ENCODE peak calls at places on chromosomes 6 and 20, in seven cellular contexts. One of them, this sample, is unnamed.

GRCh38 chr6:135675862-135676261 is 175.6 kb upstream of the PDE7B start:
- DNase-seq in mesenchymal stem cell: peak; percentile 56
- DNase-seq in mesendoderm: peak; percentile 82
- DNase-seq in neuronal stem cell: peak; percentile 56
- DNase-seq in H1: no peak
- DNase-seq in trophoblast cell: peak; percentile 70
- DNase-seq in IMR-90: peak; percentile 41
- DNase-seq in this sample: peak; percentile 36

GRCh38 chr6:167583412-167583811 is 243.3 kb upstream of the AFDN start:
- DNase-seq in mesenchymal stem cell: no peak
- DNase-seq in mesendoderm: no peak
- DNase-seq in neuronal stem cell: no peak
- DNase-seq in H1: no peak
- DNase-seq in trophoblast cell: no peak
- DNase-seq in IMR-90: no peak
- DNase-seq in this sample: no peak

GRCh38 chr20:37914672-37915433 is 11.9 kb downstream of the VSTM2L start:
- DNase-seq in mesenchymal stem cell: peak; percentile 24
- DNase-seq in mesendoderm: peak; percentile 90
- DNase-seq in neuronal stem cell: peak; percentile 73
- DNase-seq in H1: peak; percentile 82
- DNase-seq in trophoblast cell: no peak
- DNase-seq in IMR-90: no peak
- DNase-seq in this sample: peak; percentile 81

GRCh38 chr6:12578751-12579150 is 137.8 kb upstream of the PHACTR1 start:
- DNase-seq in mesenchymal stem cell: no peak
- DNase-seq in mesendoderm: no peak
- DNase-seq in neuronal stem cell: no peak
- DNase-seq in H1: no peak
- DNase-seq in trophoblast cell: no peak
- DNase-seq in IMR-90: peak; percentile 74
- DNase-seq in this sample: no peak

GRCh38 chr20:58623579-58624473 is 27.3 kb upstream of the STX16 start:
- DNase-seq in mesenchymal stem cell: peak; percentile 96
- DNase-seq in mesendoderm: no peak
- DNase-seq in neuronal stem cell: no peak
- DNase-seq in H1: no peak
- DNase-seq in trophoblast cell: peak; percentile 87
- DNase-seq in IMR-90: peak; percentile 97
- DNase-seq in this sample: no peak

GRCh38 chr20:50799890-50800550 is 5.2 kb downstream of the BCAS4 start:
- DNase-seq in mesenchymal stem cell: no peak
- DNase-seq in mesendoderm: no peak
- DNase-seq in neuronal stem cell: no peak
- DNase-seq in H1: no peak
- DNase-seq in trophoblast cell: no peak
- DNase-seq in IMR-90: no peak
- DNase-seq in this sample: no peak

GRCh38 chr6:159728552-159728951 is 1.2 kb downstream of the WTAP start:
- DNase-seq in mesenchymal stem cell: peak; percentile 27
- DNase-seq in mesendoderm: peak; percentile 22
- DNase-seq in neuronal stem cell: no peak
- DNase-seq in H1: no peak
- DNase-seq in trophoblast cell: no peak
- DNase-seq in IMR-90: no peak
- DNase-seq in this sample: no peak

GRCh38 chr6:25088513-25088912 is 152.8 kb upstream of the RIPOR2 start:
- DNase-seq in mesenchymal stem cell: peak; percentile 79
- DNase-seq in mesendoderm: no peak
- DNase-seq in neuronal stem cell: no peak
- DNase-seq in H1: no peak
- DNase-seq in trophoblast cell: no peak
- DNase-seq in IMR-90: peak; percentile 28
- DNase-seq in this sample: no peak

GRCh38 chr6:29696147-29697129 is 15.5 kb upstream of the ZFP57 start:
- DNase-seq in mesenchymal stem cell: peak; percentile 1
- DNase-seq in mesendoderm: peak; percentile 57
- DNase-seq in neuronal stem cell: no peak
- DNase-seq in H1: peak; percentile 66
- DNase-seq in trophoblast cell: peak; percentile 65
- DNase-seq in IMR-90: no peak
- DNase-seq in this sample: peak; percentile 63

GRCh38 chr20:58883243-58883691 is 30.8 kb downstream of the GNAS start:
- DNase-seq in mesenchymal stem cell: no peak
- DNase-seq in mesendoderm: no peak
- DNase-seq in neuronal stem cell: peak; percentile 70
- DNase-seq in H1: no peak
- DNase-seq in trophoblast cell: no peak
- DNase-seq in IMR-90: no peak
- DNase-seq in this sample: peak; percentile 44

GRCh38 chr6:167404385-167405049 is 79.6 kb downstream of the TTLL2 start:
- DNase-seq in mesenchymal stem cell: no peak
- DNase-seq in mesendoderm: no peak
- DNase-seq in neuronal stem cell: no peak
- DNase-seq in H1: no peak
- DNase-seq in trophoblast cell: no peak
- DNase-seq in IMR-90: no peak
- DNase-seq in this sample: peak; percentile 14

GRCh38 chr6:5751525-5752252 is 255.0 kb downstream of the NRN1 start:
- DNase-seq in mesenchymal stem cell: peak; percentile 84
- DNase-seq in mesendoderm: peak; percentile 32
- DNase-seq in neuronal stem cell: no peak
- DNase-seq in H1: no peak
- DNase-seq in trophoblast cell: no peak
- DNase-seq in IMR-90: peak; percentile 23
- DNase-seq in this sample: no peak

GRCh38 chr6:152635949-152636674 is 1.1 kb downstream of the SYNE1 start:
- DNase-seq in mesenchymal stem cell: peak; percentile 18
- DNase-seq in mesendoderm: peak; percentile 57
- DNase-seq in neuronal stem cell: peak; percentile 18
- DNase-seq in H1: peak; percentile 59
- DNase-seq in trophoblast cell: no peak
- DNase-seq in IMR-90: peak; percentile 51
- DNase-seq in this sample: peak; percentile 48

GRCh38 chr6:112337209-112337638 is 9.9 kb upstream of the RFPL4B start:
- DNase-seq in mesenchymal stem cell: peak; percentile 81
- DNase-seq in mesendoderm: peak; percentile 83
- DNase-seq in neuronal stem cell: peak; percentile 59
- DNase-seq in H1: peak; percentile 50
- DNase-seq in trophoblast cell: peak; percentile 71
- DNase-seq in IMR-90: peak; percentile 83
- DNase-seq in this sample: peak; percentile 71

GRCh38 chr6:81808834-81809598 is 56.5 kb upstream of the TENT5A start:
- DNase-seq in mesenchymal stem cell: peak; percentile 7
- DNase-seq in mesendoderm: no peak
- DNase-seq in neuronal stem cell: no peak
- DNase-seq in H1: no peak
- DNase-seq in trophoblast cell: no peak
- DNase-seq in IMR-90: no peak
- DNase-seq in this sample: no peak

GRCh38 chr6:73515204-73516101 is 5.4 kb downstream of the EEF1A1 start:
- DNase-seq in mesenchymal stem cell: peak; percentile 89
- DNase-seq in mesendoderm: peak; percentile 85
- DNase-seq in neuronal stem cell: no peak
- DNase-seq in H1: no peak
- DNase-seq in trophoblast cell: peak; percentile 90
- DNase-seq in IMR-90: peak; percentile 88
- DNase-seq in this sample: peak; percentile 45

GRCh38 chr20:63627700-63628245 is 872 bp upstream of the GMEB2 start:
- DNase-seq in mesenchymal stem cell: no peak
- DNase-seq in mesendoderm: no peak
- DNase-seq in neuronal stem cell: no peak
- DNase-seq in H1: no peak
- DNase-seq in trophoblast cell: no peak
- DNase-seq in IMR-90: no peak
- DNase-seq in this sample: no peak

GRCh38 chr20:4370856-4371255 is 350.9 kb upstream of the PRND start:
- DNase-seq in mesenchymal stem cell: no peak
- DNase-seq in mesendoderm: no peak
- DNase-seq in neuronal stem cell: no peak
- DNase-seq in H1: no peak
- DNase-seq in trophoblast cell: no peak
- DNase-seq in IMR-90: no peak
- DNase-seq in this sample: no peak
- H3K23ac ChIP-seq in mesenchymal stem cell: no peak overlapping the region
- H3K23ac ChIP-seq in mesendoderm: no peak overlapping the region
- H3K23ac ChIP-seq in neuronal stem cell: no peak overlapping the region
- H3K23ac ChIP-seq in H1: no peak overlapping the region
- H3K23ac ChIP-seq in trophoblast cell: no peak overlapping the region
- H3K23ac ChIP-seq in IMR-90: no peak overlapping the region
- H3K23ac ChIP-seq in this sample: no peak overlapping the region

GRCh38 chr20:475463-476357 is 13.4 kb upstream of the TBC1D20 start:
- DNase-seq in mesenchymal stem cell: no peak
- DNase-seq in mesendoderm: no peak
- DNase-seq in neuronal stem cell: no peak
- DNase-seq in H1: no peak
- DNase-seq in trophoblast cell: peak; percentile 83
- DNase-seq in IMR-90: no peak
- DNase-seq in this sample: no peak

GRCh38 chr20:472889-473292 is 10.6 kb upstream of the TBC1D20 start:
- DNase-seq in mesenchymal stem cell: no peak
- DNase-seq in mesendoderm: no peak
- DNase-seq in neuronal stem cell: no peak
- DNase-seq in H1: no peak
- DNase-seq in trophoblast cell: no peak
- DNase-seq in IMR-90: no peak
- DNase-seq in this sample: no peak

GRCh38 chr20:469746-470490 is 7.6 kb upstream of the TBC1D20 start:
- DNase-seq in mesenchymal stem cell: no peak
- DNase-seq in mesendoderm: no peak
- DNase-seq in neuronal stem cell: no peak
- DNase-seq in H1: no peak
- DNase-seq in trophoblast cell: peak; percentile 97
- DNase-seq in IMR-90: no peak
- DNase-seq in this sample: no peak

GRCh38 chr20:474581-474980 is 12.2 kb upstream of the TBC1D20 start:
- DNase-seq in mesenchymal stem cell: no peak
- DNase-seq in mesendoderm: no peak
- DNase-seq in neuronal stem cell: no peak
- DNase-seq in H1: no peak
- DNase-seq in trophoblast cell: peak; percentile 66
- DNase-seq in IMR-90: peak; percentile 29
- DNase-seq in this sample: no peak

DNA sequence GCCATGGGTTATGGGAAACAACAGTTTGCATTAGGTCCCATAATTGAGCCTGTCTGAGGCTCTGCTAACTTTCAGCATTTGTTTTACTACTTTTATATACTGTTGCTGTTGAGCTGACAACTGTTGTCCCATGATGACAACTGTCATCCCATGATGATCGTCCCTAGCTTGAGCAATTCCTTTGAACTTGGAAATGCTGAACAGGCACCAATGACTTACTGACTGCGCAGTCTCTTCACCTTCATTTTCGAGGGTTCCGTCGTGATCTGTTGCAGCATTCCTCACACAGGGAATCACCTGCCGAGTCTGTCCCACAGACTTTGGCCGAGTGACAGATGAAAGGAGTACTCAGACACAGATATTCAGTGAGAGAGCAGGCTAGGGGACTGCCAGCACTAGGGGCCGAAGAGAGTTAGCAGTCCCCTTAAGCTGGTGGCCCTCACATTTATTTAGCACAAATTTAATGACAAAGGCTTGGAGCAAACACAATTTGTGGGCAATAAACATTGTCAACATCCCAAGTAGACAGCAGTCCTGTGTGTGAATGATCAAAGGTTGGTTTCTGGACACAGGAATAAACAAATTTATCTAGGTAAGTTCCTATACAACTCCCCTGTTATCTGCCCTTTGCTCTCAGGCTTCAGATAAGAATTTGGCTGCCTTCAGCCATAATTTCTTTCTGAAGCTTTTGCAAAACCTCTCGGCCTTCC is 10.0 kb upstream of the TBC1D20 start:
- DNase-seq in mesenchymal stem cell: no peak
- DNase-seq in mesendoderm: peak; percentile 63
- DNase-seq in neuronal stem cell: no peak
- DNase-seq in H1: no peak
- DNase-seq in trophoblast cell: no peak
- DNase-seq in IMR-90: no peak
- DNase-seq in this sample: no peak
- H2BK120ac ChIP-seq in mesenchymal stem cell: no peak overlapping the region
- H2BK120ac ChIP-seq in mesendoderm: no peak overlapping the region
- H2BK120ac ChIP-seq in neuronal stem cell: no peak overlapping the region
- H2BK120ac ChIP-seq in H1: no peak overlapping the region
- H2BK120ac ChIP-seq in trophoblast cell: no peak overlapping the region
- H2BK120ac ChIP-seq in IMR-90: no peak overlapping the region
- H2BK120ac ChIP-seq in this sample: no peak overlapping the region

GRCh38 chr20:17969884-17970409 is 1.1 kb downstream of the MGME1 start:
- DNase-seq in mesenchymal stem cell: no peak
- DNase-seq in mesendoderm: peak; percentile 81
- DNase-seq in neuronal stem cell: no peak
- DNase-seq in H1: no peak
- DNase-seq in trophoblast cell: peak; percentile 52
- DNase-seq in IMR-90: peak; percentile 70
- DNase-seq in this sample: no peak
- H3K23ac ChIP-seq in mesenchymal stem cell: no peak overlapping the region
- H3K23ac ChIP-seq in mesendoderm: no peak overlapping the region
- H3K23ac ChIP-seq in neuronal stem cell: no peak overlapping the region
- H3K23ac ChIP-seq in H1: no peak overlapping the region
- H3K23ac ChIP-seq in trophoblast cell: no peak overlapping the region
- H3K23ac ChIP-seq in IMR-90: peak overlapping the region; percentile 95
- H3K23ac ChIP-seq in this sample: no peak overlapping the region

GRCh38 chr20:17896771-17897369 is 71.7 kb downstream of the SNX5 start:
- DNase-seq in mesenchymal stem cell: peak; percentile 42
- DNase-seq in mesendoderm: no peak
- DNase-seq in neuronal stem cell: no peak
- DNase-seq in H1: no peak
- DNase-seq in trophoblast cell: no peak
- DNase-seq in IMR-90: no peak
- DNase-seq in this sample: no peak

GRCh38 chr20:17898548-17898994 is 70.0 kb downstream of the SNX5 start:
- DNase-seq in mesenchymal stem cell: peak; percentile 75
- DNase-seq in mesendoderm: peak; percentile 75
- DNase-seq in neuronal stem cell: peak; percentile 50
- DNase-seq in H1: peak; percentile 81
- DNase-seq in trophoblast cell: peak; percentile 88
- DNase-seq in IMR-90: peak; percentile 75
- DNase-seq in this sample: peak; percentile 64

GRCh38 chr20:17897566-17898307 is 70.9 kb downstream of the SNX5 start:
- DNase-seq in mesenchymal stem cell: no peak
- DNase-seq in mesendoderm: no peak
- DNase-seq in neuronal stem cell: no peak
- DNase-seq in H1: no peak
- DNase-seq in trophoblast cell: no peak
- DNase-seq in IMR-90: no peak
- DNase-seq in this sample: no peak

GRCh38 chr20:17895641-17896246 is 72.8 kb downstream of the SNX5 start:
- DNase-seq in mesenchymal stem cell: peak; percentile 28
- DNase-seq in mesendoderm: no peak
- DNase-seq in neuronal stem cell: no peak
- DNase-seq in H1: peak; percentile 59
- DNase-seq in trophoblast cell: peak; percentile 38
- DNase-seq in IMR-90: peak; percentile 70
- DNase-seq in this sample: no peak

DNA sequence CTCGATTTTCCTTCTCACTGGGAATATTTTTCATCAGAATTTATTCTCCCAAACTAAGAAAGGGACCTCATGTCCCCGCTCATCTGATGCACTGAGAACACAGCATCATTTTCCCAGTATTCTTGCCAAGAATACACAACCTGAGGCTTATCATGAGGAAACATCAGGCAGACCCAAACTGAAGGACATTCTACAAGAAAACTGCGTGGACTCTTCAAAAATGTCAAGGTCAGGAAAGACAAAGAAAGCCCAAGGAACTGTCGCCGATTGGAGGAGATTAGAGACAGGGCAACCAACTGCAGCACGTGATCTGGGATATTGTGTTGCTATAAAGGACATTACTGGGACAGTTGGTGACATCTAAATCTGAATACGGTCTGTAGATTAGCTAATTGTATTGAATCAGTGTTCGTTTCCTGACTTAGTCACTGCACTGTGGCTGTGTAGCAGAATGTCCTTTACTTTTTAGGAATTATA is 72.3 kb downstream of the SNX5 start:
- DNase-seq in mesenchymal stem cell: peak; percentile 20
- DNase-seq in mesendoderm: no peak
- DNase-seq in neuronal stem cell: no peak
- DNase-seq in H1: no peak
- DNase-seq in trophoblast cell: no peak
- DNase-seq in IMR-90: no peak
- DNase-seq in this sample: no peak
- H2BK120ac ChIP-seq in mesenchymal stem cell: no peak overlapping the region
- H2BK120ac ChIP-seq in mesendoderm: no peak overlapping the region
- H2BK120ac ChIP-seq in neuronal stem cell: no peak overlapping the region
- H2BK120ac ChIP-seq in H1: peak overlapping the region; percentile 40
- H2BK120ac ChIP-seq in trophoblast cell: no peak overlapping the region
- H2BK120ac ChIP-seq in IMR-90: peak overlapping the region; percentile 83
- H2BK120ac ChIP-seq in this sample: no peak overlapping the region